ENCODE peak calls at places on chromosomes 6 and 20, in seven cellular contexts. J, L, A, Q, S, P and U are unnamed samples.
A peak's percentile ranks its signal among the peaks of the same experiment; 100 is the strongest.

GRCh38 chr6:47034919-47035318 is 7.2 kb downstream of the ADGRF1 start:
- DNase-seq in J (no peak), L (peak; percentile 7), A (peak; percentile 93), Q (peak; percentile 87), S (peak; percentile 8), P (peak; percentile 15), U (peak; percentile 80)

GRCh38 chr6:147248859-147249258 is 44.6 kb downstream of the STXBP5 start:
- DNase-seq in J (no peak), L (no peak), A (no peak), Q (no peak), S (no peak), P (no peak), U (no peak)

GRCh38 chr20:37905969-37906613 is 3.2 kb downstream of the VSTM2L start:
- DNase-seq in J (no peak), L (no peak), A (no peak), Q (no peak), S (peak; percentile 61), P (no peak), U (no peak)

GRCh38 chr6:168441434-168442391 is 729 bp downstream of the SMOC2 start:
- DNase-seq in J (no peak), L (no peak), A (no peak), Q (no peak), S (peak; percentile 57), P (no peak), U (no peak)

GRCh38 chr6:138959521-138959920 is 28.5 kb downstream of the REPS1 start:
- DNase-seq in J (no peak), L (no peak), A (no peak), Q (no peak), S (no peak), P (no peak), U (no peak)

GRCh38 chr6:146905313-146905712 is 298.9 kb upstream of the STXBP5 start:
- DNase-seq in J (no peak), L (peak; percentile 46), A (peak; percentile 94), Q (peak; percentile 81), S (peak; percentile 15), P (no peak), U (peak; percentile 72)

GRCh38 chr6:97437087-97437486 is 154.1 kb upstream of the MMS22L start:
- DNase-seq in J (no peak), L (no peak), A (peak; percentile 35), Q (peak; percentile 16), S (peak; percentile 42), P (no peak), U (peak; percentile 26)

GRCh38 chr6:113315068-113315467 is 542.1 kb upstream of the MARCKS start:
- DNase-seq in J (no peak), L (no peak), A (peak; percentile 22), Q (no peak), S (no peak), P (no peak), U (peak; percentile 35)

GRCh38 chr6:161101517-161101916 is 109.9 kb downstream of the MAP3K4 start:
- DNase-seq in J (no peak), L (no peak), A (no peak), Q (no peak), S (peak; percentile 43), P (no peak), U (no peak)

GRCh38 chr20:25033250-25033940 is 24.5 kb downstream of the ACSS1 start:
- DNase-seq in J (no peak), L (no peak), A (peak; percentile 23), Q (no peak), S (peak; percentile 36), P (no peak), U (no peak)

GRCh38 chr6:98944598-98945011 is 3.1 kb downstream of the FBXL4 start:
- DNase-seq in J (no peak), L (no peak), A (peak; percentile 44), Q (peak; percentile 37), S (peak; percentile 30), P (no peak), U (peak; percentile 73)

GRCh38 chr6:98937351-98937750 is 10.4 kb downstream of the FBXL4 start:
- DNase-seq in J (no peak), L (no peak), A (no peak), Q (no peak), S (no peak), P (no peak), U (no peak)

GRCh38 chr6:98944168-98944567 is 3.6 kb downstream of the FBXL4 start:
- DNase-seq in J (no peak), L (no peak), A (no peak), Q (no peak), S (no peak), P (no peak), U (no peak)

GRCh38 chr6:98942263-98942803 is 5.4 kb downstream of the FBXL4 start:
- DNase-seq in J (no peak), L (no peak), A (no peak), Q (no peak), S (no peak), P (no peak), U (no peak)

DNA sequence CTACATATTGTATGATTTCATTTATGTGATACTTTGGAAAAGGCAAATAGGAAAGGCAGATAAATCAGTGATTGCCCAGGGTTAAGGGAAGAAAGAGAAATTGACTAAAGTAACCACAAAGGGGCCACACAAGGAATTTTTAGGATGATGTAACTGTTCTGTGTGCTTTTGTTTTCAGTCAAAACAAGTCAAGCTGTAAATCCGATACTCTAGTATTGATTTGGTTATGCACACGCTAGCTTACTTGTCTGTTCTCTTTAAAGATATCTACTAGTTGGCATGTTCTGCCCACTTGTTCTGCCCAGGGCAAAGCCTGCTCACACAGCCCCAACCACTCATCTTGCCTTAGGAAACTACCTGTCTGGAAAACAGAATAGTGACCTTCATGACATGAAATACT is 6.4 kb downstream of the FBXL4 start:
- DNase-seq in J (no peak), L (no peak), A (no peak), Q (no peak), S (no peak), P (no peak), U (no peak)
- H3K4me3 ChIP-seq in J (no peak overlapping the region), L (no peak overlapping the region), A (no peak overlapping the region), Q (no peak overlapping the region), S (no peak overlapping the region), P (no peak overlapping the region), U (no peak overlapping the region)

DNA sequence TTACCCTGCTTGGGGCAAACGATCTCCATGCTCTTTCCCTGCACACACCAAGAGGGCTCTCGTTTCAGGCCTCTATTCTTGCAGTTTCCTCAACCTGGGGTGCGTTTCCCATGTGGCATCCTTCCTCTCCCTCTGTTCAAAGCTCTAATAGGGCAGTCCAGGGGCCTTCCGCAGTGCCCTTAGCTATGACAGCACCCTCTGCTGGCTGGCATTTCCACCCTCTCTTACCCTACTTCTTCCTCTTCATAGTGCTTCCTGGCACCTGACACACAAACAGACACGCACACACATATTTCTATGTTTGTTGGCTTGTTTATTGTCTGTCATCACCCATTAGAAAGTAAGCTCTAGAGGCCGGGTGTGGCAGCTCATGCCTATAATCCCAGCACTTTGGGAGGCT is 294.0 kb downstream of the CLIC5 start:
- DNase-seq in J (no peak), L (no peak), A (no peak), Q (no peak), S (no peak), P (no peak), U (no peak)
- TF ChIP-seq CTCF in J (no peak), L (no peak), A (no peak), Q (no peak), S (peak; percentile 15), P (no peak), U (no peak)

GRCh38 chr20:63235399-63235983 is at the start of gene BIRC7:
- DNase-seq in J (no peak), L (no peak), A (no peak), Q (no peak), S (no peak), P (no peak), U (peak; percentile 26)
- H3K4me3 ChIP-seq in J (no peak within 1 kb of the TSS), L (no peak within 1 kb of the TSS), A (no peak within 1 kb of the TSS), Q (no peak within 1 kb of the TSS), S (no peak within 1 kb of the TSS), P (no peak within 1 kb of the TSS), U (no peak within 1 kb of the TSS)

DNA sequence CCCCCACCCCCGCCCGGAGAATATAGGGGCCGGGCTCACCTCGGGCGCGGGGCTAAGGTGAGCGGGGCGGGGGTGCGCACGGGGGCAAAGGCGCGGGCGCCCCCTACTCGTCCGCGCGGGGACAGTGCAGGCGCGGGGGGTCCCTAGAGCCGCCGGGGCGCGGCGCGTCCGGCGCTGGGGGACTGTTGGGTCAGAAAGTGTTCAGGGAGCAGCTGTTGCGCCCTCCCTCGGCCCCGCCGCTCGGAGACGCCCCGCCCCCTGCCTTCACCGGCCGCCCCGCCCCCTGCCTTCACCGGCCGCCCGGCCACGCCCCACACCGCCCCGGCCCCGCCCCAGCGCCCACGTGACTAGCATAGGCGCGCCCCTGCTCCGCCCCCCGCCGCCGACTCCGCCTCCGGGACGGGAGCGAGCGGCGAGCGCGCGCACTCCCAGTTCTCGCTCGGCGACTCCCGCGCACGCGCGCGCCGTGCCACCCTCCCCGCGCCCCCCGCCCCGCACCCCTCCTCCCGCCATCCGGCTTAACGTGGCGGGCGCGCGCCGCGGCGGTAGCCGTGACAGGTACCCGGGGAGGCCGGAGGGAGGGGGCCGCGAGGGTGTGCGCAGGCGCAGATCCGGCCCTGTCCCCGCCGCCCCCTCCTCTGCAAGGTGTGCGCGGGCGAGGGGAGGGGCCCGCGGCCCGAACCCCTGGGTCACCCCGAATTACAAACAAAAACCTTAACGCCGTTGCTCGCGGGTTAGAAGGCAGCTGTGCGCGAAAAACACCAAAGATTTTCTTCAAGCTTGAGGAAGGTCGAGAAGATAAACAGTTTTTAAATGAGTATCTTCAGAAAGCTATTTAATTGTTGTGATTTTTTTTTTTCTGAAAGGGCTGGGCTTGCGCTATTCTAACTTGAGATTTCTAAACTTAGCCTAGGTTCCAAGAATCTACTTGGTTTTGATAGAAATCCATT is 704 bp upstream of the ZNF217 start:
- DNase-seq in J (peak; percentile 99), L (peak; percentile 94), A (peak; percentile 86), Q (peak; percentile 91), S (peak; percentile 92), P (peak; percentile 69), U (peak; percentile 84)
- TF ChIP-seq CTCF in J (peak; percentile 54), L (no peak), A (no peak), Q (no peak), S (peak; percentile 31), P (no peak), U (no peak)